ENCODE peak calls at places on chromosome 1, in four cellular contexts. F is GM23338, U is A673, V is endodermal cell. M is an unnamed sample.

GRCh38 chr1:8073116-8073855 is 47.2 kb upstream of the ERRFI1 start:
- DNase-seq in F (no peak), V (no peak), U (no peak), M (no peak)

GRCh38 chr1:109392788-109393580 is 4.7 kb downstream of the SORT1 start:
- DNase-seq in F (no peak), V (peak; percentile 54), U (no peak), M (no peak)

GRCh38 chr1:9685833-9686232 is 34.3 kb downstream of the PIK3CD start:
- DNase-seq in U (no peak), V (no peak), F (no peak), M (no peak)

GRCh38 chr1:10341062-10341600 is 57.7 kb upstream of the PGD start:
- DNase-seq in V (no peak), U (no peak), F (no peak), M (peak; percentile 47)

GRCh38 chr1:44820328-44820944 is 12.1 kb downstream of the BTBD19 start:
- DNase-seq in F (no peak), V (no peak), U (no peak), M (no peak)

GRCh38 chr1:94679336-94680007 is 137.9 kb upstream of the F3 start:
- DNase-seq in U (no peak), V (peak; percentile 20), F (no peak), M (no peak)

GRCh38 chr1:228101994-228102790 is 933 bp downstream of the C1orf35 start:
- DNase-seq in F (peak; percentile 66), V (peak; percentile 89), U (peak; percentile 69), M (peak; percentile 34)

GRCh38 chr1:206556748-206557635 is 49.7 kb downstream of the RASSF5 start:
- DNase-seq in U (peak; percentile 50), V (peak; percentile 90), F (peak; percentile 80), M (no peak)

GRCh38 chr1:27816921-27817630 is 13.5 kb upstream of the PPP1R8 start:
- DNase-seq in U (peak; percentile 37), F (peak; percentile 20), V (peak; percentile 56), M (no peak)

DNA sequence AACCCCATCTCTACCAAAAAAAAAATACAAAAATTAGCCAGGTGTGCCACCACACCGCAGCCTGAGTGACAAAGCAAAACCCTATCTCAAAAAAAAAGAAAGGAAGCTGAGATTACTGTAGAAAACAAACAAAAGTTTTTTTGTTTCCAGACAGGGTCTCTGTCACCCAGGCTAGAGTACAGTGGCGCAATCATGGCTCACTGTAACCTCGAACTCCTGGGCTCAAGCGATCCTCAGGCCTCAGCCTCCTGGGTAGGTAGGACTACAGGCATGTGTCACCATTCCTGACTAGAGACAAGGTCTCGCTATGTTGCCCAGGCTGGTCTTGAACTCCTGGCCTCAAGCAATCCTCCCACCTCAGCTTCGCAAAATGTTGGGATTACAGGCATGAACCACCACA is 2.8 kb upstream of the PYGO2 start:
- DNase-seq in V (no peak), U (no peak), F (no peak), M (no peak)
- H3K4me1 ChIP-seq in V (no peaks in the 10 kb centered on the region), U (peaks cover 34% of the 10 kb centered on the region), F (peaks cover 36% of the 10 kb centered on the region), M (no peaks in the 10 kb centered on the region)

DNA sequence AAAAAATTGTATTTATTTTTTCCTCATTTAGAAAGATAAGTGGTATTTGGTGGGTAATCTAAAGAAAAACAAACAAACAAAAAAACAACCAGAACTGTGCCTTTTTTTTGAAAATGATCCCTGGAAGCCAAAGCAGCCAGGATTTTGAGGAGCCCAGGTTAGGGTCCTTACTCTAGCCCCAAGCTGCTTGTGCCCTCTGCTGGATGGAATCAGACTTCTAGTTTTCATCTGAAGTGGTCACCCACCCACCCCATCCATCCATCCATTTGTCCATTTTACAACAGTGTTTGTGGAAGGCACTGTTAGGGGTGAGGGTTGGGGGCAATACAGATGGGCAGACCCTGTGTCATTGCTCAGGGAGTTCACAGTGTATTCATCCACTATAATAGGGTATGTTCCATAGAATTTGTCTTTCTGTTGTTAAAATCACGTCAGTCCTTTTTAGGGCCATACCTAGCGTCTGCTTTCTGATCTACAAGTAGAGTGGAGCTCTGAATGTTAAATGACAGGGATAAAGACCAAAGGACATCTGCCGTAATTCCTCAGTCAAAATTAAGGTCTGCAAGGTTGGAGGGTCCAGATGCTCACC is 3.0 kb downstream of the LRRC42 start:
- DNase-seq in V (peak; percentile 79), U (peak; percentile 31), F (peak; percentile 86), M (no peak)
- TF ChIP-seq CTCF in V (peak; percentile 84), U (peak; percentile 51), F (peak; percentile 88), M (peak; percentile 65)

GRCh38 chr1:6466751-6467150 is 778 bp upstream of the TNFRSF25 start:
- DNase-seq in U (no peak), F (no peak), V (no peak), M (no peak)
- H3K27me3 ChIP-seq in U (no peaks in the 10 kb centered on the region), F (peaks cover 5% of the 10 kb centered on the region), V (no peaks in the 10 kb centered on the region), M (no peaks in the 10 kb centered on the region)

GRCh38 chr1:208165659-208166058 is 78.5 kb downstream of the PLXNA2 start:
- DNase-seq in F (no peak), V (no peak), U (no peak), M (no peak)
- H3K4me1 ChIP-seq in F (peaks cover 20% of the 10 kb centered on the region), V (peaks cover 68% of the 10 kb centered on the region), U (peaks cover 25% of the 10 kb centered on the region), M (peaks cover 14% of the 10 kb centered on the region)